ENCODE peak calls at places on chromosomes 5 and 9, in ten cellular contexts. G, D, J, V, A, K, Q, Z, L and S are unnamed samples.

GRCh38 chr9:71929223-71929622 is 17.8 kb downstream of the C9orf85 start:
- DNase-seq in J (no peak), A (no peak), Q (no peak), V (no peak), D (no peak), L (no peak), K (no peak), G (peak), Z (no peak), S (no peak)

GRCh38 chr5:67026278-67026677 is 170.3 kb downstream of the CD180 start:
- DNase-seq in A (no peak), Z (no peak), G (no peak), Q (no peak), D (no peak), V (no peak), K (no peak), J (no peak), L (no peak), S (no peak)

GRCh38 chr5:117107859-117108258 is 533.2 kb upstream of the SEMA6A start:
- DNase-seq in V (no peak), G (no peak), A (no peak), J (no peak), Z (no peak), Q (no peak), L (no peak), K (no peak), D (no peak), S (no peak)

GRCh38 chr9:83219924-83220438 is 157.0 kb upstream of the RASEF start:
- DNase-seq in D (no peak), K (no peak), J (no peak), Z (no peak), L (peak), G (no peak), V (no peak), A (no peak), Q (no peak), S (no peak)

GRCh38 chr5:178324481-178325310 is 92.1 kb upstream of the PHYKPL start:
- DNase-seq in J (no peak), Z (no peak), Q (no peak), D (no peak), G (no peak), V (no peak), L (no peak), A (peak), K (no peak), S (no peak)

GRCh38 chr9:133889498-133890301 is 102.4 kb downstream of the VAV2 start:
- DNase-seq in Z (no peak), L (no peak), V (no peak), D (no peak), G (peak), Q (no peak), A (no peak), K (no peak), J (no peak), S (no peak)

GRCh38 chr9:71863652-71864051 is 47.3 kb downstream of the ABHD17B start:
- DNase-seq in V (no peak), K (no peak), D (no peak), J (no peak), L (no peak), A (no peak), G (peak), Z (no peak), Q (no peak), S (no peak)

GRCh38 chr9:97853844-97854695 is 1.0 kb downstream of the FOXE1 start:
- DNase-seq in A (no peak), Q (no peak), G (peak), K (no peak), L (no peak), V (no peak), J (no peak), D (no peak), Z (no peak), S (no peak)

GRCh38 chr5:132487841-132488555 is 2.6 kb downstream of the IRF1 start:
- DNase-seq in K (peak), D (peak), Q (peak), L (no peak), Z (no peak), A (no peak), G (no peak), V (no peak), J (peak), S (peak)

GRCh38 chr5:11619339-11620028 is 284.8 kb downstream of the CTNND2 start:
- DNase-seq in A (no peak), V (no peak), K (no peak), D (no peak), Q (no peak), G (no peak), L (no peak), J (no peak), Z (no peak), S (no peak)

GRCh38 chr5:32777733-32778132 is 66.6 kb downstream of the NPR3 start:
- DNase-seq in J (no peak), Z (no peak), Q (no peak), G (no peak), D (no peak), V (no peak), A (no peak), L (no peak), K (no peak), S (no peak)

GRCh38 chr9:136328622-136329041 is 1.3 kb downstream of the GPSM1 start:
- DNase-seq in V (no peak), L (no peak), J (no peak), G (peak), Q (no peak), K (no peak), A (no peak), Z (no peak), D (peak), S (no peak)

GRCh38 chr5:172505403-172505759 is 51.1 kb upstream of the SH3PXD2B start:
- DNase-seq in Q (peak), J (no peak), V (no peak), G (no peak), Z (peak), L (no peak), K (peak), D (peak), A (no peak), S (no peak)

GRCh38 chr5:78803386-78803785 is 154.8 kb upstream of the LHFPL2 start:
- DNase-seq in K (peak), Q (no peak), A (no peak), J (no peak), G (no peak), Z (peak), D (peak), L (peak), V (no peak), S (peak)

GRCh38 chr9:121636411-121636865 is 15.0 kb upstream of the DAB2IP start:
- DNase-seq in L (no peak), A (no peak), Q (no peak), D (peak), K (peak), J (no peak), Z (peak), V (no peak), G (peak), S (no peak)
- H3K4me3 ChIP-seq in L (no peak), A (no peak), Q (no peak), D (no peak), K (no peak), J (no peak), Z (no peak), V (no peak), G (no peak), S (no peak)

GRCh38 chr5:134020188-134020587 is 15.4 kb upstream of the VDAC1 start:
- DNase-seq in D (no peak), Z (no peak), V (no peak), Q (no peak), K (no peak), L (no peak), A (peak), G (no peak), J (peak), S (no peak)
- TF ChIP-seq POLR2A in D (no peak), Z (no peak), V (no peak), Q (no peak), K (no peak), L (no peak), A (no peak), G (no peak), J (no peak), S (no peak)

GRCh38 chr9:36820392-36820861 is 213.6 kb downstream of the PAX5 start:
- DNase-seq in A (no peak), K (no peak), G (no peak), V (no peak), Z (no peak), J (no peak), Q (no peak), D (no peak), L (no peak), S (no peak)

GRCh38 chr9:36815566-36816348 is 218.3 kb downstream of the PAX5 start:
- DNase-seq in L (no peak), V (no peak), D (no peak), Q (no peak), Z (no peak), A (no peak), K (no peak), J (no peak), G (no peak), S (no peak)

GRCh38 chr9:36817160-36817834 is 216.8 kb downstream of the PAX5 start:
- DNase-seq in V (no peak), J (no peak), K (no peak), Q (no peak), L (no peak), G (no peak), A (no peak), D (no peak), Z (no peak), S (no peak)

GRCh38 chr9:36818242-36818938 is 215.7 kb downstream of the PAX5 start:
- DNase-seq in A (no peak), L (no peak), Q (no peak), G (no peak), Z (no peak), V (no peak), D (peak), K (no peak), J (no peak), S (no peak)

DNA sequence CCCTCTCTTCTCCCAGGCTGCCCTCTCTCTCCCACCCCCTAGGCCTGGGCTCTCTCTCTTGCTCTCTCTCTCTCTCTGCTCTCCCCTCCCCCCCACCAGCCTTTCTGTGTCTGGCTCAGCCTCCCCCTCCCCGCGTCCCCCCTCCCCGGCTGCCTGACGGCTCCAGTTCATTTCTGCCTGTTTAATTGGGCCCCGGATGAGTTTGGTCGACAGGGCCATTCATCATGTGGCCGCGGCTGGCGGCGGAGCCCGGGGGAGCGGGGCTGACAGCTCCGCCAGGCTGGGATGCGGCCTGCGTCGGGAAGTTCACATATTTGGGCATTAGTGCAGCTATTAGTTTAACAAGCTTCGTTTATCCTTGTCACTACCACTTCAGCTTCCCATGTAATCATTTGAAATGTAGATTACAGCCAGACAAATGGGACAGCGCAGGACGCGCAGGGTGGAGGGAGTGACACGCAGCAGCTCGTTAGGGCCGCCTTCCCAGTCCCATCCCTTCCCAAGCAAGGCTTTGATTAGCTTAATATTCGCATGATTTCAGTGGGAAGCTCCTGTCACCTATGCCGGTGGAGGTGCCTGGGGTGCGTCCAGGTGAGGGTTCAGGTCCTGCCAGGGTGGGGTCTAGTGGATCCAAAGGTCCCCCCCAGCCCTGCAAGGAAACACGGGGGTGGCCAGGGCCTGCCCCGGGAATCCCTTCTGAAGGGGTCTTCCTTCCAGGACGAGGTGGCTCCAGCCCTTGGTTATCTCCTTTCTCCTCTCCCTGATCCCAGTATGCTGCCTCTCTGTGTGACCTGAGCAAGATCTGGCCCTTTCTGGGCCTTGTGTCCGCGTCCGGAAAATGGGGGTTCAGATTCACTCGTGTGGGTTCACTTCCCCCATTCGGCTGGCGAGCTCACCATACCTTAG is 214.8 kb downstream of the PAX5 start:
- DNase-seq in Q (no peak), V (no peak), D (peak), A (no peak), K (no peak), L (no peak), G (no peak), J (no peak), Z (no peak), S (no peak)
- H3K4me3 ChIP-seq in Q (peak), V (no peak), D (no peak), A (no peak), K (no peak), L (no peak), G (no peak), J (peak), Z (no peak), S (peak)

DNA sequence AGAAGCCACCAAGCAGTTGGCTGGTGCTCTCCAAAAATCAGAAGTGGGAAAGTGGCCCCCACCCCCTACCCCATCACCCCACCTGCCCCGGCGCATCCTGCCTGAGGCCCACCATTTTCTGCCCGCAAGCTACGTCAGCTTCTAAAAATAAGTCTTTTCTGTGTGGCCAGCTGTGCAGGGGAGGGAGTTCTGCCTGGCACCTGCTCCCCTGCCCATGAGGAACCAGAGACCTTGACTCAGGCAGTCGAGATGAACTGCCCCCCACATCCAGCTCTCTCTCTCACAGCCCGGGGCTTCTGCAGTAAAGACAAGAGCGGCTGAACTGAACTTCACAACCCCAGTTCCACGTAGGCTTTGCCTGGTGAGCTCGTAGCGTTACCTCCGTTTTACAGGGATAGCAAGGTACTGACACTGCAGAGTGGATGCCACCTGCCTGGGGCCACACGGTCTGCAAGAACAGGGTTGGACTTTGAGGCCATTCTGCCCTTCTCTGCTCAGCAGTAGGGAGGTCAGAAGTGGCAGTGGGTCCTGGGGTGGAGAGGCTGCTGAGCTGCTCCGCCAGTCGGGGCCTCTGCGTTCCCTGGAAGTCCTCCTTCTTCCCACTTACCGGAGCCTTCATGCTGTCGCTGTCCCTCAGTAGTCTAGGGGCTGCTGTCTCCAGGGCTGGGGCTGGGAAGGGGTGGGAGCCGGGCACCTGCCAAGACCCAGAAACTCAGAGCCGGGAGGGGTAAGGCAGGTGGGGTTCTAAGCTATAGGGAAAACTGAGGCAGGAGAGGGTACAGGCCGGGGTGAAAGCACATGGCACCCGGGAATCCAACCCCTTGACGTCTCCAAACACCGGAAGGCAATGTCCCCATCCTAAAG is 808 bp downstream of the ST6GALNAC4 start:
- DNase-seq in L (peak), V (no peak), K (peak), G (no peak), A (no peak), J (no peak), Z (no peak), D (no peak), Q (no peak), S (no peak)
- TF ChIP-seq POLR2A in L (peak), V (no peak), K (no peak), G (no peak), A (no peak), J (no peak), Z (no peak), D (no peak), Q (no peak), S (no peak)

GRCh38 chr9:107486674-107487520 is 2.7 kb downstream of the KLF4 start:
- DNase-seq in L (peak), Z (no peak), J (peak), G (no peak), Q (no peak), V (no peak), K (peak), D (no peak), A (no peak), S (no peak)

GRCh38 chr9:107484117-107484723 is 5.3 kb downstream of the KLF4 start:
- DNase-seq in K (peak), D (no peak), V (peak), J (no peak), L (peak), Z (peak), G (peak), A (no peak), Q (no peak), S (peak)

GRCh38 chr9:107487521-107488399 is 1.8 kb downstream of the KLF4 start:
- DNase-seq in J (peak), K (peak), Z (peak), A (peak), V (no peak), Q (no peak), G (no peak), D (peak), L (peak), S (no peak)

GRCh38 chr9:107483666-107484065 is 5.9 kb downstream of the KLF4 start:
- DNase-seq in D (no peak), Z (no peak), G (no peak), A (no peak), L (no peak), Q (no peak), J (no peak), V (no peak), K (no peak), S (no peak)

GRCh38 chr9:107485451-107486043 is 4.0 kb downstream of the KLF4 start:
- DNase-seq in D (peak), V (no peak), Q (no peak), G (no peak), J (no peak), L (no peak), Z (peak), K (no peak), A (no peak), S (no peak)
- H3K4me3 ChIP-seq in D (peak), V (no peak), Q (peak), G (no peak), J (peak), L (no peak), Z (peak), K (peak), A (no peak), S (peak)

DNA sequence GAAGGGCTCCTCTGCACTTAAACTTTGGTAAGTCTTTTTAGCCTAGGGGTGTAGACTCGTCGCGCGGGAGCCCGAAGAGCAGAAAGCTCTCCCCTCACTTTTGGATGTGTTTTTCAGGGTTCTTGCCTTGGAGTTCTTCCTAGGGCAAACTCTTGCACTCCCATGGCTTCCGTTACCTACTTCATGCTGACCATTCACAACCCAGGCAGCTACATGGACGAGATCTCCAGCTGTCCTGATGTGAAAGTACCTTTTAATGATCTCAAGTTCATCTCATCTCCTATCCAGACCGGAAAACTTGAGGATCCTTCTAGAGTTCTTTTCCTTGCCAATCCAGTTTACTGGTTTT is 513 bp upstream of the ZBTB26 start:
- DNase-seq in A (no peak), K (no peak), L (no peak), G (peak), Z (no peak), Q (no peak), J (no peak), D (no peak), V (no peak), S (no peak)
- TF ChIP-seq POLR2A in A (no peak), K (no peak), L (no peak), G (no peak), Z (no peak), Q (no peak), J (no peak), D (no peak), V (no peak), S (no peak)